ENCODE peak calls at places on chromosomes 5 and 9, in nine cellular contexts. S is astrocyte of the spinal cord; J is effector CD4-positive, alpha-beta T cell; T is germinal center; M is psoas muscle; F is stimulated activated CD4-positive, alpha-beta T cell treated with anti-CD3 and anti-CD28 coated beads, Interleukin-4, amount 100 ng/mL, for 4 hours; B is NCI-H1417 treated with DMSO at 0.1 percent for 48 hours; I is stimulated activated naive CD4-positive, alpha-beta T cell; C is NCI-H1092 treated with DMSO at 0.1 percent for 48 hours. D is an unnamed sample.

GRCh38 chr5:59423021-59423420 is 470.5 kb downstream of the PDE4D start:
- DNase-seq in T (no peak), S (peak; percentile 27), J (no peak), F (no peak), B (no peak), M (no peak), I (no peak), C (no peak), D (no peak)

GRCh38 chr5:113608113-113608551 is 94.6 kb downstream of the YTHDC2 start:
- DNase-seq in B (no peak), M (no peak), I (no peak), C (no peak), J (no peak), S (no peak), T (no peak), F (no peak), D (no peak)

GRCh38 chr5:114243281-114243982 is 118.4 kb upstream of the KCNN2 start:
- DNase-seq in I (no peak), F (no peak), S (peak; percentile 69), B (no peak), M (no peak), J (no peak), T (no peak), C (no peak), D (no peak)

GRCh38 chr5:153965102-153965645 is 73.5 kb downstream of the FAM114A2 start:
- DNase-seq in J (peak; percentile 5), M (peak; percentile 33), B (no peak), F (no peak), I (no peak), S (peak; percentile 53), C (peak; percentile 62), T (peak; percentile 73), D (no peak)

GRCh38 chr9:2628926-2629325 is 7.3 kb downstream of the VLDLR start:
- DNase-seq in I (no peak), J (no peak), M (no peak), C (no peak), T (no peak), B (no peak), F (no peak), S (no peak), D (no peak)

GRCh38 chr5:23234153-23234729 is 273.2 kb upstream of the PRDM9 start:
- DNase-seq in J (no peak), F (no peak), M (no peak), B (no peak), I (no peak), T (no peak), C (no peak), S (no peak), D (no peak)

GRCh38 chr5:151020304-151021031 is at the start of gene GPX3:
- DNase-seq in I (peak; percentile 16), M (peak; percentile 96), C (peak; percentile 21), B (no peak), T (peak; percentile 74), S (peak; percentile 42), J (no peak), F (peak; percentile 44), D (peak; percentile 93)

GRCh38 chr5:158967566-158967965 is 132.2 kb downstream of the EBF1 start:
- DNase-seq in B (no peak), I (no peak), F (no peak), J (no peak), C (no peak), M (no peak), S (peak; percentile 39), T (no peak), D (no peak)

GRCh38 chr5:145936401-145937131 is at the start of gene SH3RF2:
- DNase-seq in I (no peak), C (no peak), M (peak; percentile 54), F (peak; percentile 6), S (peak; percentile 94), B (no peak), T (no peak), J (no peak), D (peak; percentile 88)

GRCh38 chr5:79284852-79285251 is 48.9 kb downstream of the JMY start:
- DNase-seq in B (no peak), I (no peak), F (no peak), S (no peak), J (no peak), C (no peak), M (no peak), T (no peak), D (no peak)